ENCODE peak calls at places on chromosomes 13 and 19, in nine cellular contexts. C, Q, Z, J, T, U, I, B and P are unnamed samples.

GRCh38 chr19:47072323-47072722 is 23.9 kb upstream of the TMEM160 start:
- DNase-seq in B (no peak), J (no peak), Q (no peak), C (no peak), Z (no peak), I (no peak), U (no peak), T (no peak), P (no peak)

GRCh38 chr19:16112778-16113177 is 1.1 kb downstream of the RAB8A start:
- DNase-seq in J (no peak), U (no peak), I (no peak), T (no peak), Q (no peak), B (no peak), Z (no peak), C (no peak), P (no peak)

GRCh38 chr13:94917814-94918213 is 205.5 kb upstream of the SOX21 start:
- DNase-seq in I (no peak), J (no peak), Z (peak), T (no peak), C (peak), Q (no peak), B (no peak), U (peak), P (no peak)

GRCh38 chr13:109785892-109786450 is 412 bp downstream of the IRS2 start:
- DNase-seq in I (no peak), Z (no peak), B (no peak), T (no peak), U (peak), J (no peak), Q (no peak), C (peak), P (no peak)

GRCh38 chr13:98503175-98504028 is 73.5 kb downstream of the STK24 start:
- DNase-seq in J (no peak), Q (no peak), Z (peak), B (peak), U (no peak), I (no peak), T (no peak), C (no peak), P (no peak)

GRCh38 chr13:97226013-97226412 is 3.9 kb downstream of the MBNL2 start:
- DNase-seq in Z (no peak), I (peak), B (no peak), C (no peak), U (no peak), Q (no peak), T (no peak), J (no peak), P (no peak)

GRCh38 chr19:58319241-58319640 is 7.6 kb upstream of the ZSCAN22 start:
- DNase-seq in T (no peak), U (no peak), B (no peak), J (no peak), C (no peak), Z (no peak), Q (no peak), I (peak), P (no peak)

GRCh38 chr19:10193666-10194499 is 870 bp downstream of the DNMT1 start:
- DNase-seq in J (peak), C (peak), Q (peak), I (peak), Z (peak), U (peak), B (peak), T (peak), P (no peak)

GRCh38 chr19:6092329-6093286 is 17.7 kb downstream of the RFX2 start:
- DNase-seq in J (peak), Z (peak), I (peak), C (peak), T (peak), Q (peak), U (peak), B (peak), P (peak)

GRCh38 chr19:20478936-20479335 is 86.6 kb downstream of the ZNF737 start:
- DNase-seq in I (no peak), T (no peak), U (no peak), Q (no peak), C (no peak), B (no peak), Z (no peak), J (no peak), P (no peak)

GRCh38 chr19:18488403-18488723 is 33.5 kb downstream of the ELL start:
- DNase-seq in Q (no peak), T (no peak), B (no peak), C (no peak), J (no peak), U (no peak), I (peak), Z (no peak), P (no peak)
- TF ChIP-seq CTCF in Q (no peak), T (peak), B (peak), C (no peak), J (no peak), U (peak), I (peak), Z (peak), P (no peak)

DNA sequence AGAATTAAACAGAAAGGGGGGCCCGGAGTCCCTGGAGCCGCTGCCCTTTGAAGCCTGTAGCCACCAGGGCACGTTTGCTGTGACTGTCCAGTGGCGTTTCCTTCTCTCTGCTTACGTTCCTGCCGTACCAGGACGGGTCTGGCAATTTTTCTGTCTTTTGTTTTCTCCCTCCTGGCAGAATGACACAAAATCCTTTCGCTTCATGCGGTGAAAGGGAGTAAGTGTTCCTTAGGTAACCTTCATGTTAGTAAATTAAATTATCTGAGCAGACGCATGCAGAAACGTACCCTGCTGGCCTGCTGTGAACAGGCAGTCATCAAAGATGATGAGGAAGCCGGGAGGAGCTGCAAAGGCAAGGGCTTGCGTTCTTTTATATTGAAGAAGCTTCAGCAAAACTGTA is 299.3 kb upstream of the ARGLU1 start:
- DNase-seq in Q (no peak), C (peak), I (peak), T (no peak), B (peak), J (no peak), U (no peak), Z (peak), P (peak)
- TF ChIP-seq CTCF in Q (no peak), C (no peak), I (no peak), T (no peak), B (no peak), J (no peak), U (no peak), Z (peak), P (no peak)

GRCh38 chr19:33998739-33999345 is 173.5 kb upstream of the LSM14A start:
- DNase-seq in J (no peak), I (no peak), C (no peak), T (no peak), B (peak), U (no peak), Q (no peak), Z (peak), P (no peak)
- TF ChIP-seq CTCF in J (peak), I (peak), C (peak), T (peak), B (peak), U (peak), Q (peak), Z (peak), P (peak)

GRCh38 chr19:17582613-17583012 is 27.2 kb downstream of the COLGALT1 start:
- DNase-seq in U (no peak), B (no peak), C (no peak), T (no peak), Q (no peak), J (no peak), I (no peak), Z (no peak), P (no peak)
- TF ChIP-seq CTCF in U (peak), B (no peak), C (no peak), T (no peak), Q (no peak), J (no peak), I (no peak), Z (peak), P (no peak)

GRCh38 chr19:7869910-7870511 is 4.2 kb downstream of the PRR36 start:
- DNase-seq in J (peak), Q (no peak), B (peak), C (no peak), T (peak), Z (peak), I (peak), U (no peak), P (no peak)

GRCh38 chr19:7868326-7868670 is 5.9 kb downstream of the PRR36 start:
- DNase-seq in Z (no peak), U (no peak), J (no peak), C (no peak), I (no peak), T (no peak), Q (no peak), B (no peak), P (no peak)

GRCh38 chr19:7867092-7867844 is 6.9 kb downstream of the PRR36 start:
- DNase-seq in J (no peak), Q (no peak), Z (no peak), I (no peak), U (no peak), C (no peak), B (no peak), T (no peak), P (no peak)

GRCh38 chr19:7869453-7869909 is 4.7 kb downstream of the PRR36 start:
- DNase-seq in I (peak), U (peak), Q (no peak), T (peak), B (peak), C (peak), Z (peak), J (peak), P (peak)

DNA sequence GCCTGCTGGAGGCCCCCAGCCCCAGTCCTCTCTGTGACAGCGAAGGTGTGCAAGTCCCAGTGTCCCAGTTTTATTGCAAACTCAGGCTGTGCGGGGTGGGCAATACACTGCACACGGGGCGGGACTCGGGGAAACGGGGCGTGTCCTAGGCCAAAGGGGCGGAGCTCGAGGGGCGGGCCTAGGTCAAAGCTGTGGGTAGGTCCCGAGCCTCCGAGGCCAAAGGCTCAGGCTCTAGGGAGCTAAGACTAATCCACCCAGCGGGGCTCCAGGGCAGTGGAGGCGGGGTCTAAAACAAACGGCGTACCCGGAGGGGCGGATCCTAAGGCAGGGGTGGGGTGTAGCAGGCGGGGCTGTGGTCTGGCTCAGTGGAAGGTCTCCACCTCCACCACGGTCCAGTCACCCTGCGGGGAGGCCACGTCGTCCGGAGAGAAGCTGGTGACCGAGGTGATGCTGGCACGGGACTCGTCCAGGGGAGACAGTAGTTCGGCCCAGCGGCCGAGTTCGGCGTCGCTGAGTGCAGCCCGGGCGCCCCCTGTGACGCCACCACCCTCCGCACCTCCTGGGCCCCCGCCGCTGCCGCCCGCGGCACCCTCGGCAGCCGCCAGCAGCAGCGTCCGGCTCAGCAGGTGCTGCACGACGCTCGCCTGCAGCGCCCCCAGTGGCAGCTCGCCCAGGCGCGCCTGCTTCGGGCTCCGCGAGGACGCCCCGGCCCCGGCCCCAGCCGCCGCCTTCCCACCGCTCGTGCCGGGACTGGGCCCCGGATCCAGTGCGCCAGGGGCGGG is 5.3 kb downstream of the PRR36 start:
- DNase-seq in Q (peak), C (peak), U (peak), B (peak), Z (peak), J (peak), I (peak), T (peak), P (peak)
- TF ChIP-seq CTCF in Q (peak), C (peak), U (peak), B (peak), Z (peak), J (peak), I (peak), T (peak), P (peak)

DNA sequence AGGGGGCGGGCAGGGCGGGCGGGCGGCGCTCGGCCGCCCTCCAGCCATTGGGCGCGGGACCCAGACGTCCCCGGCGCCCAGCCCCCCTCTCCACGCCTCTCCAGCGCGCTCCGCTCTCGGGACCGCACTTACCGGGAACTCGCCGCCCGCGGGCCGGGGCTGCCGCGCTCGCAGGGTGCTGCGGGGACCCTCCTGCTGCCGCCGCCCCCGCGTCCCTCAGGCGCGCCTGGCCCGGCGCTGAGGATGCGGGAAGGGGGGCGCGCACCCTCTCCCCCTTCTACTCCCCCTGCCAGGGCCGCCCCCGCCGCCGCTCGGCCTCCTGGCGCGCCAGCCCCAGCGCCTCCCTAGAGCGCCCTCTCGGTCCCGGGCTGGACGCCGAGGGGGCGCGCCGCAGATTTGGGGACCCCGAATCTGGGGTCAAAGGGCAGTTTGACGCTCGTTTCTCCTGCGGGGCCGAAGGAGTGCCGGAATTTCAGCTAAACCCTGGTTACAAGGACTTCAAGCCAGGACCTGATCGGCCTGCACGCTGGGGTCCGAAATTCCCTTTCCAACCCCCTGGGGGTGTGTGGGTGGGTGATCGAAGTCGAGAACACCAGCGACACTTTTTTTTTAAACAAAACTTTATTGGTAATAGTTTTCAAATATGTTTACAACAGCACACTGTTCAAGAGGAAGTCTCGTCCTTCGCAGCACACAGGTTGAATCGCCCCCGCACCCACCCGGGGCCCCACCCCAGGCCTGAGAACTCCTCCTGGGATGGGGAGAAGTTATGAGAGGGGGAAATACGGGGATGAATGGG is 734 bp upstream of the SAMD1 start:
- DNase-seq in Q (peak), C (peak), U (peak), T (peak), I (peak), J (peak), B (peak), Z (peak), P (peak)
- TF ChIP-seq CTCF in Q (peak), C (peak), U (no peak), T (no peak), I (peak), J (no peak), B (peak), Z (peak), P (peak)

DNA sequence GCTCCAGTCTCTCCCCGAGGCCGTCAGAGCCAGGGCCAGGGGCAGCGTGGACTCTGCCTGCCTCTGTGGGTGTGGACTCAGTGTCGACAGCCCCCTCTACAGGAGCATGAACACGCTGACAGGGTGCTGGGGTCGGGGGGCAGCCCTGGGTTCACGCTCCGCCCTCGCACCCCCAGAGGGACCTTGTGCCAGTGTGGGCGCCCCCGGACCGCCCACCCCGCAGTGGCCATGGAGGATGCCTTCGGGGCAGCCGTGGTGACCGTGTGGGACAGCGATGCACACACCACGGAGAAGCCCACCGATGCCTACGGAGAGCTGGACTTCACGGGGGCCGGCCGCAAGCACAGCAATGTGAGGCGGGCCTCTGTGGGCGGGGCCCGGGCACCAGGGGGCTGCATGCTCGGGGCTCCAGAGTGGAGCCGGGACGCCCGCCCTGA is 8.3 kb downstream of the TRPM4 start:
- DNase-seq in Z (no peak), T (no peak), I (no peak), U (no peak), B (no peak), C (no peak), Q (no peak), J (no peak), P (no peak)
- TF ChIP-seq CTCF in Z (peak), T (no peak), I (no peak), U (no peak), B (no peak), C (no peak), Q (no peak), J (no peak), P (no peak)

GRCh38 chr13:51808811-51809210 is 4.8 kb upstream of the DHRS12 start:
- DNase-seq in J (no peak), T (no peak), Q (no peak), C (no peak), U (no peak), B (no peak), Z (no peak), I (no peak), P (no peak)
- TF ChIP-seq CTCF in J (no peak), T (no peak), Q (no peak), C (no peak), U (no peak), B (no peak), Z (no peak), I (no peak), P (no peak)

GRCh38 chr13:49820591-49821215 is 28.2 kb upstream of the KPNA3 start:
- DNase-seq in Z (no peak), C (peak), Q (no peak), U (no peak), B (no peak), I (no peak), T (no peak), J (no peak), P (no peak)

DNA sequence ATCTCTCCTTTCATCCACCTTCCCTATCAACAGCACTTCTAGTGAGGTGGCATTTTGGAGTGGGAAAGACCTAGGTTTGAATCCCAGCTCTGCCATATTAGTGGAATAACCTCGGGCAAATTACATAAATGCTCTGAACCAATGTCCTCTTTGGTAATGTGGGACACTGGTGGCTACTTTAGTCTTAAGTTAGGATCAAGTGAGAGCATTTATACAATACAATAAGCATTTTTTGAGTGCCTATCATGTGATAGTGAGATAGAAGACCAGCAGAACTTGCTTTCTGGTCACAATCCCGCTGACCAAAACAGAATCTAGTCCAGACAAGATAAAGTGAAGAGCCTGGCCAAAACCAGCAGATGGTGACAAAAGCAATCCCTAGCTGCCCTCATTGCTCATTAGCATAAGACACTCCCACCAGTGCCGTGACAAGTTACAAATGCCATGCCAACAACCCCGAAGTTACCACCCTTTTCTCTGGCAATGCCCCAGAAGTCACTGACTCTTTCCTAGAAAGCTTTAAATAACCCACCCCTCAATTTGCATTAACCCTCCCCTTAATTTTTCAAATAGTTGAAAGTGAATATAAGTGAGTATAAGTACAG is 28.8 kb upstream of the KPNA3 start:
- DNase-seq in B (no peak), C (no peak), Z (no peak), T (no peak), J (no peak), Q (no peak), I (no peak), U (no peak), P (no peak)
- TF ChIP-seq CTCF in B (peak), C (no peak), Z (peak), T (no peak), J (no peak), Q (no peak), I (peak), U (no peak), P (no peak)

GRCh38 chr13:32535140-32535539 is 3.5 kb downstream of the N4BP2L2 start:
- DNase-seq in B (peak), J (no peak), I (no peak), T (no peak), Q (no peak), U (no peak), Z (no peak), C (no peak), P (no peak)
- TF ChIP-seq CTCF in B (no peak), J (no peak), I (no peak), T (no peak), Q (no peak), U (no peak), Z (no peak), C (no peak), P (no peak)